ENCODE peak calls at places on chromosomes 11 and 22, in four cellular contexts. V is A549, Z is prostate gland, C is thoracic aorta. F is an unnamed sample.

GRCh38 chr11:3037041-3037944 is 19.9 kb downstream of the CARS1 start:
- DNase-seq in V (peak; percentile 75), Z (peak; percentile 60), C (peak; percentile 58), F (no peak)

GRCh38 chr11:124315052-124315451 is 1.3 kb upstream of the OR8D1 start:
- DNase-seq in V (no peak), Z (no peak), C (no peak), F (no peak)

GRCh38 chr22:20155330-20156041 is 4.6 kb upstream of the CCDC188 start:
- DNase-seq in V (no peak), Z (no peak), C (no peak), F (no peak)

GRCh38 chr22:30573594-30574094 is 821 bp downstream of the GAL3ST1 start:
- DNase-seq in V (no peak), Z (no peak), C (no peak), F (no peak)

GRCh38 chr22:23691748-23692423 is 1.1 kb downstream of the RGL4 start:
- DNase-seq in V (no peak), Z (no peak), C (no peak), F (no peak)

GRCh38 chr22:41939981-41940852 is 6.7 kb downstream of the CENPM start:
- DNase-seq in V (peak; percentile 67), Z (peak; percentile 75), C (no peak), F (peak; percentile 68)

GRCh38 chr11:62801071-62801470 is 4.2 kb downstream of the NXF1 start:
- DNase-seq in V (no peak), Z (no peak), C (no peak), F (peak; percentile 31)

GRCh38 chr11:131274233-131274632 is 96.2 kb upstream of the NTM start:
- DNase-seq in V (no peak), Z (no peak), C (no peak), F (no peak)

GRCh38 chr11:77244277-77245014 is 57.0 kb downstream of the GDPD4 start:
- DNase-seq in V (peak; percentile 24), Z (no peak), C (no peak), F (peak; percentile 14)

GRCh38 chr11:119319136-119319701 is 2.3 kb upstream of the MCAM start:
- DNase-seq in V (no peak), Z (no peak), C (no peak), F (no peak)

GRCh38 chr11:119318240-119319135 is 1.6 kb upstream of the MCAM start:
- DNase-seq in V (no peak), Z (no peak), C (no peak), F (peak; percentile 56)

GRCh38 chr11:119316017-119316728 is 757 bp downstream of the MCAM start:
- DNase-seq in V (no peak), Z (no peak), C (peak; percentile 76), F (peak; percentile 54)

GRCh38 chr11:119316729-119317591 is at the start of gene MCAM:
- DNase-seq in V (no peak), Z (no peak), C (no peak), F (no peak)

DNA sequence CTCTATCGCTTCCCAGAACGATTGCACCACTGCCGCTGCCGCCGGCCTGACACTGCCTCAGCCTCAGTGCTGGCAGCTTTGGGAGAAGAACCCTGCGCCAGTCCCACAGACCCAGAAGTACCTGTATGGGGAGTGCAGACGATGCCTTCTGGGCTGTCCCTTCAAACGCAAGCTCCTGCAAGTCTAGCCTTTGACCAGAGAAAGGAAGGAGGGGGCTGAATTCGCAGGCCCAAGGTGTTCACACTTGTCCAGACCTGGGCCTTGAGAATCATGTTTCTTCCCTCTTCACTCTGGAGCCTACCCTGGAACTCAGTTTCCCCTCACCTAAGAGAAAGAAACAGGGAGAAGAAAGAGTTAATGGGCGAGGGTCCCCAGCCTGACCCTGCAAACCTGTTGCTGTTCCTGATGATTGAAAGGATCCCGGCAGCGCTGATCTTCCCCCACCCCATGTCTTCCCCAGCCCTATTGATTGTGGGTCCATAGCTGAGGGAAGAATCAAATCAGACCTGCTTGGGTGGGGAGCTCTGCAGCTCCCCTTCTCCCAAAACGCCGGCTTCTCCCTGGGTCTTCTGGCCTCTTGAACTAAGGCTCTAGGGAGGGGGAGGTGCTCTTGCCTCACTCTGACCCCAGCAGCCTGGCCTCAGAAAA is 786 bp upstream of the MCAM start:
- DNase-seq in V (no peak), Z (no peak), C (no peak), F (no peak)
- H3K4me3 ChIP-seq in V (no peak overlapping the region), Z (no peak overlapping the region), C (peak overlapping the region; percentile 85), F (no peak overlapping the region)

DNA sequence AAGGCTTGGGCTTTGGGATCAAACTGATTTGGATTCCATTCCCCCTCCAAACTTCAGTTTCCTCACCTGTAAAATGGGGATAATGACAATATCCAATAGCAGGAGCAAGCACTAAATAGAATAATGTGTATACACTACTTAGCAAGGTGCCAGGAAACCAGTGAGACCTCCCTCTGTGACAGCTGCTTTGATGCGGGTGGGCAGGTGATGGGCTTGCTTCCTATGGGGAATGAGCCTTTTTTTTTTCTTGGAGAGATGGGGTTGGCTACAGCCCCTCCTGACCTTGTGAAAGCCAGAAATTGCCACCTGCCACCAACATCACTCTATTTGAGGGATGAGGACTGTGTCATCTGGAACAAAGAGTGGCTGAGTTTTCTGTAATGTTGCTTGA is 1.1 kb downstream of the CD82 start:
- DNase-seq in V (no peak), Z (no peak), C (no peak), F (no peak)
- H3K4me1 ChIP-seq in V (peaks cover 19% of the 10 kb centered on the region), Z (peaks cover 8% of the 10 kb centered on the region), C (peaks cover 57% of the 10 kb centered on the region), F (peaks cover 14% of the 10 kb centered on the region)

GRCh38 chr11:57307666-57308270 is 17.0 kb downstream of the TNKS1BP1 start:
- DNase-seq in V (no peak), Z (no peak), C (no peak), F (peak; percentile 80)
- H3K4me3 ChIP-seq in V (no peak overlapping the region), Z (no peak overlapping the region), C (no peak overlapping the region), F (no peak overlapping the region)

GRCh38 chr11:9756461-9756860 is 92.6 kb downstream of the SWAP70 start:
- DNase-seq in V (no peak), Z (no peak), C (no peak), F (no peak)
- H3K4me1 ChIP-seq in V (peaks cover 56% of the 10 kb centered on the region), Z (peaks cover 15% of the 10 kb centered on the region), C (peaks cover 29% of the 10 kb centered on the region), F (peaks cover 29% of the 10 kb centered on the region)

GRCh38 chr11:72793081-72793451 is 781 bp downstream of the STARD10 start:
- DNase-seq in V (no peak), Z (no peak), C (no peak), F (no peak)

GRCh38 chr11:72789493-72790131 is 4.2 kb downstream of the STARD10 start:
- DNase-seq in V (no peak), Z (no peak), C (no peak), F (peak; percentile 79)

GRCh38 chr11:72793452-72794367 is at the start of gene STARD10:
- DNase-seq in V (peak; percentile 94), Z (peak; percentile 94), C (peak; percentile 85), F (peak; percentile 85)

GRCh38 chr11:72788250-72788649 is 5.6 kb downstream of the STARD10 start:
- DNase-seq in V (no peak), Z (no peak), C (no peak), F (no peak)

DNA sequence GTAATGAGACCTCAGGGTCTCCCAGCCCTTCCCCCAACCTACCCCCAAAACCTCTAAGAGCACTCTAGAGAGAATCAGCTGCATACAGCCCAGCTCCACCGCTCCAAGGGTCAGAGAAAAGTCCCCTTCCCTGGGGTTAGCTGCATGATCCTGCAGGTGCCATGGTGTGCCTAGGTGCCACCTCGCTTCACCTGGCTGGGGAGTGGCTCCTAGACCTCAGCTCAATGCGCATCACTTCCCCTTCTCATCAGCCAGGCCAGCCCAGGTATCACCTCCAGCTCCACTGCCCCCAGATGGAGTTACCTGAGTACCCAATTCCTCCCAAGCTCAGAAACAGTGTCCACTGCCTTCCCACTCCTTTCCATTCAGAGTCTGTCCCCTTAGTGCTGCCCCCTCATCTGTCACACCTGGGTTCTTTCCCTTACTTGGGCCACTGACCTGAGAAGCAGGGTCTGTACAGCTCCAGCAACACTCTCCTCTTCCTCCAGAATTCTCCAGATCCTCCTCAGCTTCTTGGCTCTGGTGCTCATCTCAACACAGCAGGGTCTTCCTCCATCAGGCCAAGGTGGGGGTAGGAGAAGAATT is 1.3 kb downstream of the STARD10 start:
- DNase-seq in V (no peak), Z (no peak), C (no peak), F (no peak)
- H3K4me3 ChIP-seq in V (no peak overlapping the region), Z (no peak overlapping the region), C (no peak overlapping the region), F (no peak overlapping the region)

GRCh38 chr22:39466228-39467006 is 9.6 kb downstream of the MGAT3 start:
- DNase-seq in V (no peak), Z (no peak), C (no peak), F (no peak)
- H3K4me1 ChIP-seq in V (peaks cover 6% of the 10 kb centered on the region), Z (no peaks in the 10 kb centered on the region), C (no peaks in the 10 kb centered on the region), F (peaks cover 6% of the 10 kb centered on the region)

F was measured in PC-9.